ENCODE peak calls at places on chromosomes 7 and 10, in five cellular contexts. X is gastrocnemius medialis, J is adrenal gland, L is tibial artery, B is astrocyte. H is an unnamed sample.

GRCh38 chr10:58827381-58827780 is 314.7 kb downstream of the BICC1 start:
- DNase-seq in L (no peak), B (no peak), J (no peak), X (no peak), H (no peak)

GRCh38 chr7:149286811-149287400 is 24.9 kb downstream of the ZNF783 start:
- DNase-seq in J (no peak), X (no peak), B (no peak), L (no peak), H (no peak)

GRCh38 chr10:125023269-125023668 is 81.3 kb downstream of the ZRANB1 start:
- DNase-seq in X (peak), B (no peak), J (no peak), L (no peak), H (no peak)

GRCh38 chr10:15313844-15314243 is 57.2 kb downstream of the FAM171A1 start:
- DNase-seq in X (no peak), B (no peak), L (no peak), J (no peak), H (no peak)

GRCh38 chr7:98283127-98283886 is 1.8 kb downstream of the BRI3 start:
- DNase-seq in L (peak), B (peak), J (peak), X (peak), H (peak)

GRCh38 chr10:33609546-33609945 is 275.1 kb upstream of the NRP1 start:
- DNase-seq in X (no peak), J (no peak), B (no peak), L (no peak), H (no peak)

GRCh38 chr10:119693262-119693957 is 32.4 kb upstream of the INPP5F start:
- DNase-seq in X (no peak), J (no peak), B (peak), L (no peak), H (no peak)

GRCh38 chr7:73343671-73344380 is 15.9 kb downstream of the FKBP6 start:
- DNase-seq in L (no peak), J (no peak), X (no peak), B (no peak), H (no peak)

GRCh38 chr10:122042836-122043235 is 53.9 kb downstream of the TACC2 start:
- DNase-seq in B (no peak), L (no peak), J (no peak), X (peak), H (no peak)

GRCh38 chr10:30160431-30160982 is 101.1 kb upstream of the JCAD start:
- DNase-seq in L (no peak), J (no peak), X (no peak), B (no peak), H (no peak)

GRCh38 chr7:101743241-101743994 is 74.0 kb upstream of the CUX1 start:
- DNase-seq in J (peak), X (no peak), L (peak), B (peak), H (no peak)

GRCh38 chr7:16034353-16034752 is 347.9 kb upstream of the MEOX2 start:
- DNase-seq in B (peak), L (no peak), X (no peak), J (no peak), H (no peak)

GRCh38 chr10:51103818-51104217 is 29.5 kb downstream of the PRKG1 start:
- DNase-seq in X (no peak), B (no peak), L (no peak), J (no peak), H (no peak)

GRCh38 chr7:14197280-14197679 is 207.8 kb upstream of the ETV1 start:
- DNase-seq in J (peak), X (no peak), B (peak), L (no peak), H (no peak)

GRCh38 chr10:102230264-102230860 is 4.3 kb downstream of the ELOVL3 start:
- DNase-seq in X (peak), L (no peak), J (peak), B (no peak), H (no peak)

GRCh38 chr7:151505836-151506468 is 13.7 kb downstream of the RHEB start:
- DNase-seq in L (no peak), J (no peak), B (no peak), X (no peak), H (no peak)

GRCh38 chr10:103840747-103841085 is 14.7 kb downstream of the SH3PXD2A start:
- DNase-seq in J (no peak), X (no peak), B (no peak), L (no peak), H (no peak)

GRCh38 chr7:149588930-149589329 is 91.3 kb upstream of the ZNF746 start:
- DNase-seq in X (no peak), L (no peak), B (no peak), J (no peak), H (no peak)

GRCh38 chr10:6729071-6729773 is 149.1 kb upstream of the PRKCQ start:
- DNase-seq in L (no peak), J (no peak), B (peak), X (peak), H (no peak)

GRCh38 chr7:2037301-2037804 is 195.4 kb downstream of the MAD1L1 start:
- DNase-seq in J (no peak), L (peak), B (peak), X (no peak), H (no peak)

GRCh38 chr10:112185959-112186358 is 2.4 kb upstream of the GPAM start:
- DNase-seq in B (no peak), J (no peak), X (no peak), L (no peak), H (no peak)

GRCh38 chr10:112182808-112183328 is 697 bp downstream of the GPAM start:
- DNase-seq in J (no peak), L (no peak), B (no peak), X (no peak), H (no peak)

GRCh38 chr10:112184379-112184778 is 814 bp upstream of the GPAM start:
- DNase-seq in J (no peak), L (no peak), X (no peak), B (no peak), H (no peak)

GRCh38 chr10:112184052-112184371 is 447 bp upstream of the GPAM start:
- DNase-seq in J (no peak), B (no peak), L (no peak), X (no peak), H (no peak)

DNA sequence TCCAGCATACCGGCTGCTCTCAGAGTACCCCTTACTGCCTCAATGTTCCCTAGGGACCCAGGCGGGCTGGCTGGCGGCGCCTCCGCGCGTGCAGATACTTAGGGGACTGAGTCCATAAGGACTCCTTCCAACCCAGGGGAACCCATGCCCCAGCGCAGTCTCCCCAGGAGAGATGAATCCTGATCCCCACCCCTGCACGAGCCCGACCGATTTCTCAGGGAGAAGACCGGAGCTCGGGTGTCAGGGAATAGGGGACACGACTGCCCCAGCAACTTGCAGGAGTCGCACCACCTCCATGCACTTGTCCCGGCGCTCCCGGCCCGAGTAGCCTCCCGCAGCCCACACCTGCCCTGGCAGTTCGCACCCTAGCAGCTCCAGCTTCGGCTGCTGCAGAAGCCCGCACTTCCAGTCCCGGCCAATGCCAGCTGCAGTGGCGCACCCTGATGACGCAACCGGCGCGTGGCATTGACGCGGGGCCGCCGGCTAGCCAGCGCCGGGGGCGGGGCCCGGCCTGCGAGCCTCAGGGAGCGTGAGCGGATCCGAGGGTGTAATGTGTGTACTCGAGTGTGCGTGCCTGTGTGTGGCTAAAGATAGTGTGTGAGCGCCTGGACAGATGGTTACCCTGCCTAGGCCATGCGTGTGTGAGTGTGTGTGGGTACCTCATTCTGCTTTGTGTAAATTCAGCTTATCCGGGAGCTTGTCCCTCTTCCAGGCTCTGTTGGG is at the start of gene GPAM:
- DNase-seq in B (peak), L (peak), X (peak), J (peak), H (peak)
- TF ChIP-seq CTCF in B (no peak), L (peak), X (no peak), J (no peak), H (no peak)

GRCh38 chr7:105454058-105454739 is 65.5 kb upstream of the SRPK2 start:
- DNase-seq in J (no peak), B (peak), X (no peak), L (no peak), H (peak)
- H3K4me3 ChIP-seq in J (no peak), B (no peak), X (no peak), L (no peak), H (no peak)

GRCh38 chr10:60952846-60953220 is 8.8 kb upstream of the RHOBTB1 start:
- DNase-seq in J (peak), B (no peak), X (no peak), L (no peak), H (no peak)

GRCh38 chr10:60951272-60951724 is 7.3 kb upstream of the RHOBTB1 start:
- DNase-seq in J (no peak), B (no peak), L (no peak), X (no peak), H (no peak)

GRCh38 chr10:60953420-60953819 is 9.4 kb upstream of the RHOBTB1 start:
- DNase-seq in J (no peak), B (no peak), L (no peak), X (no peak), H (no peak)

GRCh38 chr10:60954045-60954444 is 10.1 kb upstream of the RHOBTB1 start:
- DNase-seq in L (no peak), X (no peak), J (no peak), B (no peak), H (no peak)

GRCh38 chr10:60952067-60952845 is 8.3 kb upstream of the RHOBTB1 start:
- DNase-seq in L (no peak), X (no peak), B (no peak), J (no peak), H (no peak)
- TF ChIP-seq CTCF in L (no peak), X (no peak), B (no peak), J (no peak), H (no peak)

DNA sequence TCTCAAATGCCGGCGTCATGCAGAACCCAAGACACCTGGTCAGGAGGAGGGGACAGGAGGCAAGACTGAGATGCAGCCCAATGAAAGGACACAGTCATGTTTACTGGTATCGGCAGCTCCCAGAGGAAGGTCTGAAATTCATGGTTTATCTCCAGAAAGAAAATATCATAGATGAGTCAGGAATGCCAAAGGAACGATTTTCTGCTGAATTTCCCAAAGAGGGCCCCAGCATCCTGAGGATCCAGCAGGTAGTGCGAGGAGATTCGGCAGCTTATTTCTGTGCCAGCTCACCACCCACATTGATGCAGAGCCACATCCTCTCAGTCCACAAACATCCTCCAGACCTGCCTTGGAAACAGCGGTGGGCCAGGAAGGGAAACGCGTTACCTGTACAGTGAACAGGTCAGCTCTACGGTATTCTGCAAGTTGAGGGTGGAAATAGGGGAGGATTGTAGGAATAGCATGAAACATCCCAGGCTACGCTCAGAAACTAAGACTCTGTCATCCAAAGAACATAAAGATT is 133.1 kb upstream of the PRSS1 start:
- DNase-seq in J (no peak), X (no peak), B (no peak), L (no peak), H (no peak)
- H3K4me3 ChIP-seq in J (no peak), X (no peak), B (no peak), L (no peak), H (no peak)